ENCODE peak calls at places on chromosomes 6 and 20, in five cellular contexts. W, G, N, J and O are unnamed samples.

GRCh38 chr6:154435400-154435945 is 75.0 kb downstream of the CNKSR3 start:
- DNase-seq in W (no peak), G (no peak), N (no peak), J (no peak), O (no peak)

GRCh38 chr20:19071442-19071717 is 141.1 kb upstream of the SLC24A3 start:
- DNase-seq in W (no peak), G (no peak), N (no peak), J (no peak), O (no peak)

GRCh38 chr6:87762116-87762515 is 60.1 kb upstream of the AKIRIN2 start:
- DNase-seq in W (no peak), G (no peak), N (no peak), J (no peak), O (no peak)

GRCh38 chr20:56764671-56765070 is 135.6 kb downstream of the TFAP2C start:
- DNase-seq in W (no peak), G (no peak), N (no peak), J (no peak), O (no peak)

GRCh38 chr20:40663991-40664880 is 24.8 kb downstream of the MAFB start:
- DNase-seq in W (no peak), G (no peak), N (no peak), J (no peak), O (no peak)

GRCh38 chr6:3325210-3325609 is 66.5 kb downstream of the PSMG4 start:
- DNase-seq in W (peak), G (no peak), N (no peak), J (no peak), O (no peak)

GRCh38 chr6:126066068-126067048 is 80.0 kb downstream of the TRMT11 start:
- DNase-seq in W (no peak), G (no peak), N (no peak), J (no peak), O (no peak)

GRCh38 chr20:25058051-25058796 is at the start of gene ACSS1:
- DNase-seq in W (no peak), G (peak), N (peak), J (peak), O (no peak)

GRCh38 chr20:50297498-50298348 is 107.1 kb downstream of the CEBPB start:
- DNase-seq in W (no peak), G (no peak), N (no peak), J (no peak), O (no peak)

GRCh38 chr20:38198238-38198861 is 33.3 kb upstream of the TGM2 start:
- DNase-seq in W (no peak), G (no peak), N (no peak), J (no peak), O (no peak)

GRCh38 chr6:24600903-24601302 is 45.1 kb downstream of the KIAA0319 start:
- DNase-seq in W (no peak), G (peak), N (no peak), J (no peak), O (no peak)

GRCh38 chr20:11734431-11734830 is 183.3 kb upstream of the BTBD3 start:
- DNase-seq in W (no peak), G (no peak), N (no peak), J (no peak), O (no peak)

GRCh38 chr6:143252961-143253360 is 192.3 kb downstream of the AIG1 start:
- DNase-seq in W (no peak), G (no peak), N (no peak), J (no peak), O (no peak)

GRCh38 chr20:57680131-57680716 is 29.6 kb downstream of the PMEPA1 start:
- DNase-seq in W (no peak), G (no peak), N (no peak), J (no peak), O (no peak)

GRCh38 chr6:112439416-112439815 is 92.3 kb downstream of the RFPL4B start:
- DNase-seq in W (no peak), G (no peak), N (no peak), J (no peak), O (no peak)

GRCh38 chr6:132919028-132919427 is 104.7 kb downstream of the RPS12 start:
- DNase-seq in W (no peak), G (no peak), N (no peak), J (no peak), O (no peak)

GRCh38 chr20:51037499-51038110 is 14.7 kb upstream of the KCNG1 start:
- DNase-seq in W (no peak), G (no peak), N (no peak), J (no peak), O (no peak)

GRCh38 chr6:113458368-113459010 is 398.7 kb upstream of the MARCKS start:
- DNase-seq in W (no peak), G (no peak), N (no peak), J (no peak), O (no peak)

GRCh38 chr6:141451508-141452353 is 681.0 kb upstream of the GJE1 start:
- DNase-seq in W (peak), G (no peak), N (no peak), J (no peak), O (no peak)

GRCh38 chr6:79762370-79762769 is 131.2 kb downstream of the SH3BGRL2 start:
- DNase-seq in W (no peak), G (peak), N (no peak), J (no peak), O (no peak)

GRCh38 chr6:14074723-14075503 is 42.7 kb upstream of the CD83 start:
- DNase-seq in W (no peak), G (no peak), N (no peak), J (no peak), O (no peak)

GRCh38 chr6:6366778-6367177 is 46.3 kb upstream of the F13A1 start:
- DNase-seq in W (no peak), G (no peak), N (no peak), J (no peak), O (no peak)

GRCh38 chr20:56716806-56717205 is 87.7 kb downstream of the TFAP2C start:
- DNase-seq in W (no peak), G (no peak), N (no peak), J (no peak), O (no peak)

GRCh38 chr6:3419624-3420272 is 37.1 kb downstream of the SLC22A23 start:
- DNase-seq in W (peak), G (no peak), N (no peak), J (no peak), O (no peak)

GRCh38 chr20:59151820-59152219 is 11.8 kb upstream of the ZNF831 start:
- DNase-seq in W (no peak), G (no peak), N (no peak), J (no peak), O (no peak)

GRCh38 chr6:139776051-139776450 is 401.6 kb upstream of the CITED2 start:
- DNase-seq in W (no peak), G (no peak), N (no peak), J (no peak), O (no peak)

GRCh38 chr6:151043944-151044343 is 178.4 kb downstream of the MTHFD1L start:
- DNase-seq in W (no peak), G (no peak), N (no peak), J (no peak), O (no peak)

GRCh38 chr6:24205020-24205492 is 79.0 kb downstream of the NRSN1 start:
- DNase-seq in W (no peak), G (peak), N (no peak), J (no peak), O (peak)

GRCh38 chr20:49964964-49965780 is 17.6 kb upstream of the SNAI1 start:
- DNase-seq in W (no peak), G (peak), N (no peak), J (no peak), O (no peak)

GRCh38 chr20:23362392-23363256 is 642 bp downstream of the GZF1 start:
- DNase-seq in W (no peak), G (peak), N (no peak), J (no peak), O (no peak)

GRCh38 chr6:26165261-26165790 is 78.1 kb downstream of the HFE start:
- DNase-seq in W (no peak), G (no peak), N (no peak), J (no peak), O (no peak)

GRCh38 chr6:146819596-146820320 is 221.0 kb downstream of the ADGB start:
- DNase-seq in W (no peak), G (no peak), N (no peak), J (no peak), O (no peak)

GRCh38 chr6:101083533-101084172 is 202.5 kb upstream of the ASCC3 start:
- DNase-seq in W (no peak), G (no peak), N (no peak), J (no peak), O (no peak)